ENCODE peak calls at places on chromosomes 1 and 21, in eight cellular contexts. U is K562, Q is GM12892, J is suprapubic skin, L is transverse colon, D is GM23338, A is HepG2, P is breast epithelium. V is an unnamed sample.

GRCh38 chr1:172833956-172834355 is 175.1 kb downstream of the FASLG start:
- DNase-seq in L (no peak), U (no peak), P (no peak), Q (no peak), A (no peak), J (no peak), D (no peak), V (no peak)

GRCh38 chr1:10761503-10762152 is 34.8 kb downstream of the CASZ1 start:
- DNase-seq in U (no peak), P (peak), A (peak), D (peak), L (peak), Q (no peak), J (no peak), V (peak)

GRCh38 chr1:114453361-114453784 is 57.6 kb downstream of the TRIM33 start:
- DNase-seq in A (peak), Q (no peak), J (no peak), P (no peak), U (peak), D (no peak), L (no peak), V (no peak)

GRCh38 chr1:9651565-9652378 is at the start of gene PIK3CD:
- DNase-seq in L (no peak), U (peak), P (no peak), A (no peak), Q (peak), J (no peak), D (peak), V (no peak)

GRCh38 chr1:64246294-64246917 is 43.0 kb downstream of the UBE2U start:
- DNase-seq in D (peak), A (peak), U (peak), Q (no peak), P (no peak), L (no peak), J (no peak), V (no peak)

GRCh38 chr1:12722626-12723025 is 6.7 kb downstream of the AADACL3 start:
- DNase-seq in P (no peak), Q (no peak), A (no peak), D (no peak), L (no peak), U (no peak), J (no peak), V (no peak)

GRCh38 chr21:41045534-41046268 is 122.3 kb upstream of the BACE2 start:
- DNase-seq in L (no peak), U (peak), Q (no peak), P (no peak), A (peak), J (no peak), D (peak), V (peak)

GRCh38 chr1:203202431-203203245 is 16.1 kb upstream of the CHI3L1 start:
- DNase-seq in P (no peak), Q (no peak), J (no peak), U (no peak), L (peak), D (no peak), A (no peak), V (no peak)

GRCh38 chr1:163472267-163472666 is 150.5 kb downstream of the NUF2 start:
- DNase-seq in D (no peak), P (no peak), U (no peak), L (no peak), Q (no peak), J (no peak), A (no peak), V (no peak)

DNA sequence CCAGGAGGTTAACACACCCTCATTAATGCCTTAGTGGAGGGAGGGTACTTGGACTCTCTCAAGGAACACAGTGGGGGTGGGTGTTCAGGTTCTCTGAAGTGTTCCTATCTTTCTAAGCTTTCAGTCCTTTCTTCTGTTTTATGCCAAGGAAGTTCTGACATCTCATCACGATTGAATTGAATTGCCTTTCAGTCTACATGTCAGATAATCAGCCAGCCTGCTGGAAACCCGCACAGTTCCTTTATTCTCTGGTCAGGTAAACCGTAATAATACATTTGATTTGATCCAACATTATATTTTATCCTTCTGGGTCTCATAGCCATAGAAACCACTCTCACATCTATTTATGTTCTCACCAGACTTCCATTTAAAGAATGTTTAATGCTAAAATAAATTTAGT is 339.0 kb downstream of the RWDD3 start:
- DNase-seq in U (no peak), J (no peak), L (no peak), D (no peak), A (no peak), P (no peak), Q (no peak), V (no peak)
- TF ChIP-seq POLR2AphosphoS5 in U (no peak), J (no peak), L (no peak), D (no peak), A (no peak), P (no peak), Q (no peak), V (no peak)

DNA sequence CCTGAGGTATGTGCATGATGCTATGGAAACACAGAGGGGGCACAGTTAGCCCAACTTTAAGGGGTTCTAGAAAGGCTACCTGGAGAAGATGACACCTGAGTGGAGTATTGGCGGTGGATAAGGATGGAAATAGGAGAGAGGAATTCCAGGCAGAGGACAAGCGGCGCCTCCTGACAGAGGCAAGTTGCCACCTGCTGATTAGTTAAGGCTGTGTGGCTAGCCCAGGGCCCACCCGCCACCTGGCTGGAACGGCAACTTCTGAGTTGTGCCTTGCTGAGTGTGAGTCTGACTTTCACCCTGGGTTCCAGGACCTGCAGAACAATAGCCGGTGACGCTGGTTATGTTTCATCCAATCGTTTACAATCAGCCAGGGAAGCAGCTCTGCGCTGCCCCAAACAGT is 126.9 kb upstream of the LMO4 start:
- DNase-seq in A (no peak), Q (no peak), U (no peak), L (no peak), D (no peak), J (no peak), P (no peak), V (no peak)
- TF ChIP-seq POLR2AphosphoS5 in A (no peak), Q (no peak), U (no peak), L (no peak), D (no peak), J (no peak), P (no peak), V (no peak)

GRCh38 chr1:32779242-32779641 is 37.9 kb downstream of the YARS1 start:
- DNase-seq in J (peak), P (no peak), U (no peak), A (no peak), L (no peak), D (no peak), Q (no peak), V (no peak)

GRCh38 chr1:32780628-32781267 is 36.4 kb downstream of the YARS1 start:
- DNase-seq in L (no peak), J (peak), Q (no peak), P (no peak), D (no peak), A (no peak), U (no peak), V (no peak)

GRCh38 chr1:32783851-32784250 is 33.3 kb downstream of the YARS1 start:
- DNase-seq in Q (no peak), U (no peak), L (no peak), A (no peak), J (no peak), D (no peak), P (no peak), V (no peak)

GRCh38 chr1:32782086-32782485 is 35.1 kb downstream of the YARS1 start:
- DNase-seq in P (no peak), J (peak), U (no peak), A (no peak), Q (no peak), L (no peak), D (no peak), V (no peak)

DNA sequence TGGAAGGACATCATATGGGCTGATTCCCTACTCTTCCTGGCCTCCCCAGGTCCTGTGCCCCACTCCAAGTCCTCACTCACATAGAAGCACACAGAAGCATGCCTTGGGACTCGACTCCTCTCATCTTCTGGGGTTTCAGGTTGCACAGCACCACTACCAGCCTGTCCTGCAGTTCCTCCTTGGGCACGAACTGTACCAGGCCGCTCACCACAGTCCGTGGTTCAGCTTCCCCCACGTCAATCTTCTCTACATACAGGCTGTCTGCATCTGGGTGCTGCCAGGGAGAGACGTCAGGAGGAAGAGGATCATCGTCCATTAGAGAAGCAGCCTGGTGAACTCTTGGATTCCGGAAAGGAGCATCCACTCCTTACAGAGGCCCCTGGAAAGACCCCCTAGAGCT is 37.2 kb downstream of the YARS1 start:
- DNase-seq in P (no peak), J (peak), A (no peak), Q (no peak), U (no peak), L (no peak), D (no peak), V (no peak)
- TF ChIP-seq POLR2AphosphoS5 in P (no peak), J (no peak), A (no peak), Q (no peak), U (no peak), L (no peak), D (no peak), V (no peak)

DNA sequence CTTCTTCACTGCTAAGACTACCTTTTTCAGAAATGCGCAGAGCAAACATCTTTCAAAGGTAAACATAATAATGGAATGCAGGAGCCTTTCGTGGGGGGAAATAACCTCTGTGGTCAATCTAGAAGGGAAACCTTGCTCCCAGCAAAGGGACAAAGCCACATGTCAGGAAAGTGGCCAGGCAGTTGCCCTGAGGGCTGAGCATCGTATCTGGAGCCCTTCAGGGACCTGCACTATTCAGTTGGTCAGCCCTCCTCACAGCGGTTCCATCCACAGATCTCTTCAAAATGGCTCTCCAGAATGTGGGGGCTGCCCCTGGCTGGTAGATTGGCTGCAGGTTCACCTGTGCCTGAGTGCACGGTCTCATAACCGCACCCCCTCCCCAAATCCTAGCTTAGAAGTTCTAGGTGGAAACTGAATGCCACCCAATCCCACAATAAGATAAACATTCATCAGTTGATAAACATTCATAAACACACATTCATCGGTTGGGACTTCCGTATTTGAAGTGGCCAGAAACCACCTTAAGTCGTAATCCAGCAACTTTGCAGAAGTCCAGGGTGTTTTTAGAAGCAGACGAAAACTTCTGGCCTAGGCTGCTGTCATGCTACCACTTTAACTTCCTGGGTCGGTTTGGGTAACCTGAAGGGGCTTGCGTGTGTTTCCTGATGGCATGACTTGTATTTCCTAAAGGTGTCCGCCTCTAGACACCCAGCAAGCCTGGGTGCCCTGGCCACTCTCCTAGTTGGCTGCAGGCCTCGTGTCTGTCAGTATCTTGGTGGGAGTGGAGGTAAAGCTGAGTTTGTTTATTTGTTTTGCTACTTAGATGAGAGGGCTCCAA is 50.5 kb downstream of the RASSF5 start:
- DNase-seq in U (peak), Q (no peak), J (no peak), D (no peak), P (no peak), L (no peak), A (no peak), V (no peak)
- TF ChIP-seq POLR2AphosphoS5 in U (no peak), Q (peak), J (no peak), D (no peak), P (no peak), L (no peak), A (no peak), V (no peak)

GRCh38 chr1:19206947-19207346 is 3.1 kb downstream of the UBR4 start:
- DNase-seq in D (no peak), L (no peak), Q (no peak), P (no peak), U (peak), A (no peak), J (no peak), V (no peak)

GRCh38 chr1:19210772-19211549 is 895 bp upstream of the UBR4 start:
- DNase-seq in Q (no peak), A (no peak), D (peak), U (peak), J (no peak), L (no peak), P (no peak), V (no peak)

GRCh38 chr1:19208710-19209438 is 1.2 kb downstream of the UBR4 start:
- DNase-seq in L (no peak), Q (no peak), U (peak), A (no peak), J (no peak), D (no peak), P (no peak), V (no peak)

GRCh38 chr1:19209990-19210771 is at the start of gene UBR4:
- DNase-seq in P (peak), J (peak), A (peak), D (peak), Q (peak), U (peak), L (peak), V (peak)

GRCh38 chr1:19209439-19209989 is 552 bp downstream of the UBR4 start:
- DNase-seq in A (peak), Q (peak), U (peak), P (no peak), D (peak), J (no peak), L (peak), V (peak)
- TF ChIP-seq POLR2AphosphoS5 in A (no peak), Q (no peak), U (peak), P (no peak), D (no peak), J (no peak), L (no peak), V (no peak)

GRCh38 chr1:190658907-190659306 is 181.2 kb upstream of the BRINP3 start:
- DNase-seq in U (no peak), D (no peak), P (no peak), L (no peak), Q (no peak), A (no peak), J (no peak), V (no peak)
- TF ChIP-seq POLR2AphosphoS5 in U (no peak), D (no peak), P (no peak), L (no peak), Q (no peak), A (no peak), J (no peak), V (no peak)

GRCh38 chr1:1846386-1846918 is 44.4 kb downstream of the GNB1 start:
- DNase-seq in A (no peak), J (no peak), Q (no peak), D (no peak), P (no peak), L (no peak), U (no peak), V (no peak)
- TF ChIP-seq POLR2AphosphoS5 in A (no peak), J (no peak), Q (no peak), D (no peak), P (no peak), L (no peak), U (no peak), V (no peak)

GRCh38 chr1:176522310-176522846 is 59.4 kb downstream of the PAPPA2 start:
- DNase-seq in J (no peak), Q (no peak), D (no peak), U (no peak), L (no peak), P (no peak), A (no peak), V (peak)
- TF ChIP-seq POLR2AphosphoS5 in J (no peak), Q (no peak), D (no peak), U (no peak), L (no peak), P (no peak), A (no peak), V (peak)

GRCh38 chr1:107991371-107992066 is 26.5 kb upstream of the VAV3 start:
- DNase-seq in A (no peak), J (peak), D (no peak), L (no peak), U (no peak), Q (no peak), P (no peak), V (no peak)
- TF ChIP-seq POLR2AphosphoS5 in A (no peak), J (no peak), D (no peak), L (no peak), U (no peak), Q (no peak), P (no peak), V (no peak)

V was measured in prostate gland.